ENCODE peak calls at places on chromosome 7, in four cellular contexts. B is K562, I is GM12878, R is HepG2. Z is an unnamed sample.

GRCh38 chr7:103687981-103688380 is 242.0 kb upstream of the SLC26A5 start:
- DNase-seq in B (no peak), I (no peak), R (no peak), Z (no peak)

GRCh38 chr7:64874562-64875250 is 28.4 kb upstream of the ZNF273 start:
- DNase-seq in B (peak; percentile 10), I (no peak), R (no peak), Z (no peak)

GRCh38 chr7:21123586-21123985 is 304.3 kb upstream of the SP4 start:
- DNase-seq in B (no peak), I (no peak), R (no peak), Z (no peak)

GRCh38 chr7:55223023-55223422 is 142.1 kb upstream of the LANCL2 start:
- DNase-seq in B (no peak), I (no peak), R (no peak), Z (no peak)

GRCh38 chr7:38716397-38716796 is 85.2 kb upstream of the AMPH start:
- DNase-seq in B (peak; percentile 29), I (no peak), R (no peak), Z (peak; percentile 20)

GRCh38 chr7:30598121-30598876 is 3.6 kb downstream of the GARS1 start:
- DNase-seq in B (no peak), I (no peak), R (no peak), Z (no peak)

GRCh38 chr7:128931186-128931798 is 6.4 kb upstream of the IRF5 start:
- DNase-seq in B (no peak), I (no peak), R (no peak), Z (no peak)

GRCh38 chr7:106126170-106126938 is 14.2 kb upstream of the SYPL1 start:
- DNase-seq in B (no peak), I (no peak), R (no peak), Z (no peak)

GRCh38 chr7:89914673-89915072 is 239.6 kb upstream of the STEAP1 start:
- DNase-seq in B (no peak), I (no peak), R (no peak), Z (no peak)

GRCh38 chr7:101657171-101657570 is 28.1 kb upstream of the MYL10 start:
- DNase-seq in B (no peak), I (no peak), R (no peak), Z (no peak)

GRCh38 chr7:50696810-50697582 is 85.7 kb downstream of the GRB10 start:
- DNase-seq in B (no peak), I (no peak), R (peak; percentile 32), Z (no peak)

GRCh38 chr7:27910341-27910740 is 170.4 kb downstream of the TAX1BP1 start:
- DNase-seq in B (no peak), I (no peak), R (no peak), Z (peak; percentile 66)

GRCh38 chr7:90337106-90337505 is 9.4 kb upstream of the GTPBP10 start:
- DNase-seq in B (no peak), I (no peak), R (no peak), Z (no peak)

GRCh38 chr7:158237672-158238335 is 349.8 kb downstream of the PTPRN2 start:
- DNase-seq in B (peak; percentile 54), I (no peak), R (no peak), Z (no peak)

GRCh38 chr7:111771638-111772037 is 209.3 kb upstream of the IMMP2L start:
- DNase-seq in B (no peak), I (no peak), R (no peak), Z (no peak)

GRCh38 chr7:46150721-46151120 is 229.6 kb upstream of the IGFBP3 start:
- DNase-seq in B (no peak), I (no peak), R (no peak), Z (no peak)

GRCh38 chr7:41005381-41005901 is 697.4 kb downstream of the INHBA start:
- DNase-seq in B (no peak), I (no peak), R (no peak), Z (no peak)

GRCh38 chr7:155896531-155897263 is 84.4 kb upstream of the SHH start:
- DNase-seq in B (no peak), I (no peak), R (no peak), Z (no peak)

GRCh38 chr7:27162548-27162848 is 2.8 kb downstream of the HOXA9 start:
- DNase-seq in B (no peak), I (no peak), R (no peak), Z (no peak)

GRCh38 chr7:78141533-78142281 is 343.1 kb downstream of the PHTF2 start:
- DNase-seq in B (no peak), I (no peak), R (no peak), Z (no peak)

GRCh38 chr7:157509226-157509625 is 172.4 kb downstream of the DNAJB6 start:
- DNase-seq in B (no peak), I (no peak), R (no peak), Z (no peak)

GRCh38 chr7:69635572-69636190 is 37.4 kb downstream of the AUTS2 start:
- DNase-seq in B (no peak), I (no peak), R (no peak), Z (no peak)

GRCh38 chr7:26356929-26357792 is 65.5 kb downstream of the SNX10 start:
- DNase-seq in B (no peak), I (no peak), R (no peak), Z (no peak)

GRCh38 chr7:106493041-106493731 is 167.8 kb downstream of the CCDC71L start:
- DNase-seq in B (peak; percentile 34), I (no peak), R (no peak), Z (no peak)

GRCh38 chr7:24729365-24730017 is 27.8 kb downstream of the GSDME start:
- DNase-seq in B (no peak), I (no peak), R (no peak), Z (no peak)

GRCh38 chr7:130292682-130293257 is at the start of gene CPA4:
- DNase-seq in B (no peak), I (no peak), R (no peak), Z (no peak)

GRCh38 chr7:106609416-106609815 is 51.5 kb downstream of the CCDC71L start:
- DNase-seq in B (no peak), I (no peak), R (no peak), Z (no peak)

GRCh38 chr7:30706865-30707264 is 24.6 kb upstream of the CRHR2 start:
- DNase-seq in B (no peak), I (no peak), R (no peak), Z (no peak)

GRCh38 chr7:115319536-115319935 is 397.6 kb downstream of the MDFIC start:
- DNase-seq in B (no peak), I (no peak), R (no peak), Z (no peak)

GRCh38 chr7:108171164-108171563 is 41.0 kb upstream of the LAMB4 start:
- DNase-seq in B (no peak), I (no peak), R (no peak), Z (peak; percentile 21)

GRCh38 chr7:107622937-107623336 is 37.7 kb upstream of the SLC26A4 start:
- DNase-seq in B (no peak), I (no peak), R (no peak), Z (no peak)

GRCh38 chr7:113015038-113015645 is 71.5 kb downstream of the GPR85 start:
- DNase-seq in B (peak; percentile 20), I (no peak), R (peak; percentile 11), Z (no peak)

GRCh38 chr7:41188163-41189130 is 514.4 kb downstream of the INHBA start:
- DNase-seq in B (no peak), I (no peak), R (no peak), Z (no peak)

GRCh38 chr7:18708204-18708603 is 212.7 kb downstream of the HDAC9 start:
- DNase-seq in B (no peak), I (no peak), R (no peak), Z (no peak)

GRCh38 chr7:107789647-107790046 is 13.4 kb downstream of the SLC26A3 start:
- DNase-seq in B (no peak), I (no peak), R (no peak), Z (no peak)

GRCh38 chr7:81534446-81534845 is 235.4 kb downstream of the HGF start:
- DNase-seq in B (no peak), I (no peak), R (no peak), Z (no peak)

GRCh38 chr7:79236352-79237028 is 217.0 kb downstream of the MAGI2 start:
- DNase-seq in B (no peak), I (no peak), R (no peak), Z (no peak)

GRCh38 chr7:144817001-144817400 is 18.9 kb downstream of the TPK1 start:
- DNase-seq in B (no peak), I (no peak), R (no peak), Z (no peak)

DNA sequence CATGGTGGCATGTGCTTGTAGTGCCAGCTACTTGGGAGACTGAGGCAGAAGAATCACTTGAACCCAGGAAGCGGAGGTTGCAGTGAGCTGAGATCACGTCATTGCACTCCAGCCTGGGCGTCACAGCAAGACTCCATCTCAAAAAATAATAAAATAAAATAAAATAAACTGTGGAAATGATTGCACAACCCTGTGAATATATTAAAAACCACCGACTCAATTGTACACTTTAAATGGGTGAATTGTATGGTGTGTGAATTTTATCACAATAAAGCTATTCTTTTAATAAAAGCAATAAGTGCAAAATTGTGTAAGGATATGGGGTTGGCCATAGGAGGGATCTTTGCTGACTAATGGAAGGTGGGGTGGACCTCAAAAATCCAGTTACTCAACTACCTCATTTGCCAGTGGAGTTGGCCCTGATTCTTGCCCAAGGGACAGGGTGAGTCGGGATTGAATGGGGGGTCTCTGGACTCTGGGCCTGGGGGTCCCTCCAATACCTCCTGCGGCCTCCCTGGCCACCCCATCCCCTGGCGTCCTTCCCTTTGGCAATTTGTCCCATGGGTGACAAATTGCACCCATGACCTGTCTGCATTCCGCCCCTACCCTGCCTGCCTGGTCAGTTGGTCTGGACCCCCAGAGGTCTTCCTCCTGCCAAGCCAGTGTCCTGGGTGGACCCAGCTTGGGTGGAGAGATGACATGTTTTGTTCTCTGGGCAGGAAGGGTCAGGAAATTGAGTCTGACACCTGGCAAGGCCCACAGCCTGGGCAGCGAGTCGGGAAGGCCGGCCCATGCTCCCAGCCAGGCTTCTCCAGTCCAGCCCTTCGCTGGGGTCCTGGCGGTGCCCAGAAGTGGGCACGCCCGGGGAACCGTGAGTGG is 61.7 kb upstream of the ELN start:
- DNase-seq in B (no peak), I (no peak), R (no peak), Z (no peak)
- TF ChIP-seq CBFB in B (no peak), I (no peak), R (no peak), Z (no peak)

DNA sequence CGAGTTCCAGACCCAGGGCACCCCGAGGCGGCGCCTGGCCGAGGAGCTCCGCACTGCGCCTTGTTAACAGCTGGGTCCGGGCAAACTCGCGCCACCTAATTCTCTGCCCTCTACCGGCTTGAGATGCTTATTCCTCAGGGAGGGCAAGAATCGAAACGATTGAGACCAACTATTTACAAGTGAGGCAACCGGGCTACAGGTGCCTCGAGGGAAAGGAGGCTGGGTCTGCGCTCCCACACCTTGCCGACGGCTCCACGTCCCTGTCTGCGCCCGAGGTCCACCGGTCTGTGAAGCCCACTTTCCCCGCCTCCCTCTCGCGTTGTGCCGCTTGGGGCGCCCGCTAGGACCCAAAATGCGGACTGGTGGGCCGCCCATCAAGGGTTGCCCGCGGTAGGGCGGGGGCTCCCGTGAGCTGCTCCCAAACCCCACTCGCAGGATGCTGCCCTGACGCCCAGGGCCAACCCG is 527 bp downstream of the AKR1B1 start:
- DNase-seq in B (no peak), I (peak; percentile 9), R (peak; percentile 49), Z (peak; percentile 74)
- TF ChIP-seq CBFB in B (no peak), I (no peak), R (no peak), Z (no peak)

GRCh38 chr7:22572937-22573336 is 72.9 kb upstream of the STEAP1B start:
- DNase-seq in B (no peak), I (no peak), R (no peak), Z (no peak)
- TF ChIP-seq CBFB in B (no peak), I (no peak), R (no peak), Z (no peak)

DNA sequence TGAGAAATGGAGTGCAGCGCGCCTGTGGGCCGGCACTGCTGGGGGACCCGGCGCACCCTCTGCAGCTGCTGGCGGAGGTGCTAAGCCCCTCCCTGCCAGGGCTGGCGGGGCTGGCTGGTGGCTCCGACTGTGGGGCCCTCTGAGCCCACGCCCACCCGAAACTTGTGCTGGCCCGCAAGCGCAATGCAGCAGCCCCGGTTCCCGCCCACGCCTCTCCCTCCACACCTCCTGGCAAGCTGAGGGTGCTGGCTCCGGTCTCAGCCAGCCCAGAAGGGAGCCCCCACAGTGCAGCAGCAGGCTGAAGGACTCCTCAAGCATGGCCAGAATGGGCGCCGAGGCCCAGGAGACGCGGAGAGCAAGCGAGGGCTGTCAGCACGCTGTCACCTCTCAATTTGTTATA is 1063.0 kb upstream of the AUTS2 start:
- DNase-seq in B (no peak), I (no peak), R (no peak), Z (no peak)
- TF ChIP-seq CBFB in B (no peak), I (no peak), R (no peak), Z (no peak)

Z was measured in WTC11.